ENCODE peak calls at places on chromosomes 16 and 17, in four cellular contexts. F is mesenchymal stem cell, Y is H1, E is neuronal stem cell. S is an unnamed sample. For H3K4me1, the result is how much of the 10 kb centered on the place peaks cover.

GRCh38 chr17:4881761-4882555 is 17.4 kb upstream of the C17orf107 start:
- DNase-seq in F (peak), Y (peak), E (peak), S (peak)

GRCh38 chr16:79707867-79708266 is 107.3 kb upstream of the MAF start:
- DNase-seq in F (no peak), Y (no peak), E (no peak), S (no peak)

GRCh38 chr16:30698816-30699614 is at the start of gene SRCAP:
- DNase-seq in F (peak), Y (peak), E (peak), S (peak)

GRCh38 chr17:67488161-67488560 is 111.1 kb downstream of the PITPNC1 start:
- DNase-seq in F (no peak), Y (no peak), E (no peak), S (peak)

GRCh38 chr17:68533887-68534700 is 21.9 kb downstream of the PRKAR1A start:
- DNase-seq in F (peak), Y (no peak), E (no peak), S (no peak)

GRCh38 chr17:752620-753219 is 656 bp upstream of the GEMIN4 start:
- DNase-seq in F (peak), Y (no peak), E (no peak), S (peak)

GRCh38 chr17:8644507-8644902 is 14.0 kb upstream of the MYH10 start:
- DNase-seq in F (no peak), Y (no peak), E (no peak), S (no peak)

GRCh38 chr16:77739493-77739892 is 17.2 kb downstream of the NUDT7 start:
- DNase-seq in F (no peak), Y (no peak), E (no peak), S (peak)

GRCh38 chr17:67525239-67526135 is 148.4 kb downstream of the PITPNC1 start:
- DNase-seq in F (no peak), Y (no peak), E (no peak), S (no peak)

GRCh38 chr16:53014287-53014686 is 38.4 kb downstream of the CHD9NB start:
- DNase-seq in F (no peak), Y (no peak), E (no peak), S (peak)

GRCh38 chr17:50583636-50584035 is 23.1 kb downstream of the CACNA1G start:
- DNase-seq in F (no peak), Y (no peak), E (no peak), S (no peak)

GRCh38 chr17:623121-623520 is 91.5 kb downstream of the VPS53 start:
- DNase-seq in F (no peak), Y (no peak), E (no peak), S (no peak)

GRCh38 chr16:66374176-66374575 is 7.7 kb downstream of the CDH5 start:
- DNase-seq in F (no peak), Y (no peak), E (no peak), S (no peak)

GRCh38 chr17:71412803-71413202 is 708.0 kb upstream of the SOX9 start:
- DNase-seq in F (peak), Y (no peak), E (no peak), S (peak)

GRCh38 chr17:53106886-53107285 is 715.8 kb upstream of the KIF2B start:
- DNase-seq in F (no peak), Y (no peak), E (no peak), S (no peak)

GRCh38 chr16:4984174-4985000 is 26.3 kb downstream of the SEC14L5 start:
- DNase-seq in F (no peak), Y (no peak), E (no peak), S (no peak)

GRCh38 chr17:71163121-71163812 is 957.6 kb upstream of the SOX9 start:
- DNase-seq in F (no peak), Y (no peak), E (no peak), S (no peak)

GRCh38 chr17:44307387-44308186 is 814 bp upstream of the RUNDC3A start:
- DNase-seq in F (peak), Y (peak), E (no peak), S (peak)

GRCh38 chr17:836154-836553 is 54.0 kb downstream of the MRM3 start:
- DNase-seq in F (peak), Y (no peak), E (no peak), S (no peak)

GRCh38 chr17:82978765-82979349 is 100.6 kb upstream of the METRNL start:
- DNase-seq in F (no peak), Y (no peak), E (no peak), S (no peak)

GRCh38 chr17:80372922-80373570 is 41.9 kb upstream of the ENDOV start:
- DNase-seq in F (no peak), Y (no peak), E (no peak), S (no peak)

GRCh38 chr17:47323382-47324223 is at the start of gene EFCAB13:
- DNase-seq in F (peak), Y (peak), E (peak), S (peak)

GRCh38 chr17:74201250-74201649 is 2.2 kb upstream of the RPL38 start:
- DNase-seq in F (peak), Y (no peak), E (no peak), S (no peak)

GRCh38 chr17:1180958-1181768 is 1.4 kb upstream of the ABR start:
- DNase-seq in F (no peak), Y (peak), E (no peak), S (no peak)

GRCh38 chr16:14198603-14199002 is 127.5 kb downstream of the MRTFB start:
- DNase-seq in F (no peak), Y (no peak), E (no peak), S (no peak)

GRCh38 chr17:74852237-74853047 is 7.2 kb downstream of the GRIN2C start:
- DNase-seq in F (no peak), Y (peak), E (peak), S (peak)

GRCh38 chr17:40515491-40516041 is 14.1 kb upstream of the TNS4 start:
- DNase-seq in F (no peak), Y (no peak), E (no peak), S (no peak)

GRCh38 chr17:50262001-50262794 is 12.1 kb upstream of the TMEM92 start:
- DNase-seq in F (no peak), Y (no peak), E (no peak), S (no peak)

GRCh38 chr17:164536-165235 is 16.8 kb downstream of the DOC2B start:
- DNase-seq in F (peak), Y (peak), E (peak), S (no peak)

GRCh38 chr17:36544049-36544319 is 735 bp upstream of the GGNBP2 start:
- DNase-seq in F (peak), Y (no peak), E (peak), S (no peak)

GRCh38 chr16:79170565-79171242 is 429.8 kb downstream of the MAF start:
- DNase-seq in F (peak), Y (no peak), E (no peak), S (no peak)

GRCh38 chr16:13403326-13403725 is 501.9 kb downstream of the SHISA9 start:
- DNase-seq in F (no peak), Y (no peak), E (no peak), S (no peak)

DNA sequence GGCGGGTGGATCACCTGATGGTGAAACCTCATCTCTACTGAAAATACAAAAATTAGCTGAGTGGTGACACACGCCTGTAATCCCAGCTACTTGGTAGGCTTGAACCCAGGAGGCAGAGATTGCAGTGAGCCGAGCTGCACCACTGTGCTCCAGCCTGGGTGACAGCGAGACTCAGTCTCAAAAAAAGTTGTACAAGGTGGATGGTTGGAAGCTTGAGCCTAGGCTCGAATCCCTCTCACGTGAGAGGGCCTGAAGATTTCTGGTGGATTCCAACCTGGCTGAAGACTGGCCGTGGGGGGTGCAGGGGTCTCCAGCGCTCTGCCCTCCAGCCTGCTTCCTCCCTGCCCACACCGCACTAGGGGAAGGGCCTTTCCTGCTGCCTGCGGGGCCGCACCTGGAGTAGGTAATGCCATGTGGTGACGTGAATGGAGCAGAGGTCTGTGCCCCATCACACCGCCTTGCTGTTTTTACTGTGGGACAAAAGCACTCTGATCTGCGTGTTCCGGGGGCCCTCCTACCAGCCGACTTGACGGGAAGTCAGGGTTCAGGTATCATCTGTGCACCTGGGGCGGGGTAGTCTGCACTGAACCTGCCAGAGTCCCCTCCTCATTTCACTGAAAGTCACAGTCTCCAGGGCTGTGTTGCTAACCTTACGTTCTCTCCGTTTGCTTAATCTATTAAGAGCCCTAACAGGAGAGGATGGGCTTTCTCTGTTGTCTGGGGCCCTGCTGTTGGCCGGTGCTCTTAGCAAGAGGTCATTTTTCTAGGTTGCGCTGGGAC is 4.2 kb downstream of the RPL13 start:
- DNase-seq in F (no peak), Y (peak), E (no peak), S (no peak)
- H3K4me1 ChIP-seq in F (under half), Y (under half), E (under half), S (under half)

DNA sequence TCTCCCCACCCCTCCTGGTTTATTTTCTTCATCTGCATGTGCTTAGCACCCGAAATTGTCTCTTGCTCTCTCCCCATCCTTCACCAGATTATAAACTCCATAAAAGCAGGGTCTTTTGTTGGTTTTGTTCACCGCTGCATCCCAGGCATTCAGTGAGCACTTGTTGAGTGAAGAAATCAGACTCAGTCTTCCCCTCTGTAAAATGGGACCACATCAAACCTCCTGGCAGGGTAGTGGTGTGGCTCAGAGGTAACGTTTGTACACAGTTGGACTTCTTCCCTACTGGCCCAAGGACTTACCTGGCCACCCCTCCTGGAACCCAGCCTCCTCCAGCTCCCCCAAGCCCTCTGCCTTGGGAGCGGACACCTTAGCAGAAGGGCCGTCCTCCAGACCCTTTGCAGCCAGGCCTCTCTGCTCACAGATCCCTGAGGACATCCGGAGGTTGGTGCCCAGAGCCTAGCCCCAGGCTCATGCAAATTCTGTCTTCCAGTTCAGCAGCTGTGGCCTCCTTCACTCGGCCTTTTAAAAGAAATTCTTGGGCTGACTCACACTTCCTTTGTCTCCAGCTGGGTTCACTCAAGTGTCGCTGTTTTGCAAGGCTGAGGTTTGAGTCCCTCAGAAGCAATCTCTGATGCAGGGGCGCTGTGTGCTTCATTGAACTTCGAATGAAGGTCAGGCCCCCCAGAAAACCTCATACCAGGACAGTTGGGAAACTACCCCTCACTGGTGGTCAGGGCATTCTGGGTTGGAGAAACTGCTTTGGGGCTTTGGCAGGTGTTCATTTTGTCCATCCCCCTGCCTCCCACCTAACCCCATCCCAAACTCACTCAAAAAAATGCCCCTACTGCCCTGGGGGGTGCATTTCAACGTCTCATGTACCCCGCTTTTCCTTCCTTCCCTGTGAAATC is 16.8 kb upstream of the RMI2 start:
- DNase-seq in F (peak), Y (peak), E (peak), S (peak)
- H2BK12ac ChIP-seq in F (peak), Y (peak), E (peak), S (peak)

GRCh38 chr16:23595246-23595950 is 718 bp downstream of the NDUFAB1 start:
- DNase-seq in F (peak), Y (no peak), E (no peak), S (peak)
- H4K8ac ChIP-seq in F (peak), Y (peak), E (no peak), S (peak)

GRCh38 chr16:23225634-23226033 is 43.1 kb downstream of the SCNN1G start:
- DNase-seq in F (no peak), Y (no peak), E (no peak), S (no peak)
- H3K4me1 ChIP-seq in F (under half), Y (under half), E (under half), S (under half)

GRCh38 chr16:11314309-11314894 is 30.9 kb upstream of the RMI2 start:
- DNase-seq in F (no peak), Y (no peak), E (no peak), S (peak)
- H2BK12ac ChIP-seq in F (peak), Y (peak), E (no peak), S (peak)